ENCODE peak calls at places on chromosomes 2 and 18, in nine cellular contexts. Q is GM10248, C is neural progenitor cell, N is fibroblast of pulmonary artery, W is fibroblast of lung, H is upper lobe of right lung, K is GM20000, Z is astrocyte of the spinal cord, I is SK-N-SH. O is an unnamed sample.

GRCh38 chr18:43917487-43917886 is 640.2 kb upstream of the SYT4 start:
- DNase-seq in Q (no peak), C (no peak), N (no peak), W (no peak), H (no peak), K (no peak), Z (no peak), I (no peak), O (no peak)

GRCh38 chr2:190600293-190601103 is 48.4 kb upstream of the NAB1 start:
- DNase-seq in Q (no peak), C (no peak), N (no peak), W (no peak), H (no peak), K (no peak), Z (no peak), I (no peak), O (no peak)

GRCh38 chr2:105581568-105581944 is 163.2 kb upstream of the NCK2 start:
- DNase-seq in Q (no peak), C (no peak), N (no peak), W (no peak), H (no peak), K (no peak), Z (no peak), I (no peak), O (no peak)

GRCh38 chr2:120237491-120237902 is 14.3 kb upstream of the TMEM185B start:
- DNase-seq in Q (no peak), C (peak), N (peak), W (peak), H (no peak), K (no peak), Z (peak), I (no peak), O (no peak)

GRCh38 chr2:60808330-60808801 is 52.3 kb downstream of the PAPOLG start:
- DNase-seq in Q (no peak), C (no peak), N (no peak), W (no peak), H (no peak), K (no peak), Z (no peak), I (no peak), O (no peak)

GRCh38 chr2:159516241-159516758 is 100.0 kb downstream of the BAZ2B start:
- DNase-seq in Q (peak), C (peak), N (peak), W (peak), H (no peak), K (peak), Z (peak), I (peak), O (no peak)

GRCh38 chr2:43402002-43402401 is 175.6 kb upstream of the ZFP36L2 start:
- DNase-seq in Q (peak), C (no peak), N (no peak), W (no peak), H (no peak), K (peak), Z (no peak), I (no peak), O (peak)

GRCh38 chr18:6382968-6383367 is 31.7 kb downstream of the L3MBTL4 start:
- DNase-seq in Q (no peak), C (peak), N (no peak), W (no peak), H (peak), K (no peak), Z (no peak), I (no peak), O (no peak)

GRCh38 chr2:9815844-9816279 is 27.4 kb upstream of the TAF1B start:
- DNase-seq in Q (no peak), C (no peak), N (no peak), W (no peak), H (no peak), K (no peak), Z (no peak), I (no peak), O (no peak)

GRCh38 chr2:19078709-19079108 is 279.7 kb downstream of the OSR1 start:
- DNase-seq in Q (no peak), C (no peak), N (no peak), W (no peak), H (no peak), K (no peak), Z (no peak), I (no peak), O (no peak)

GRCh38 chr2:120398051-120398960 is 52.4 kb downstream of the INHBB start:
- DNase-seq in Q (no peak), C (no peak), N (peak), W (no peak), H (peak), K (no peak), Z (peak), I (no peak), O (peak)

GRCh38 chr2:196902828-196903227 is 23.7 kb downstream of the PGAP1 start:
- DNase-seq in Q (no peak), C (no peak), N (no peak), W (peak), H (no peak), K (no peak), Z (no peak), I (no peak), O (no peak)

GRCh38 chr18:26471027-26471426 is 77.3 kb downstream of the KCTD1 start:
- DNase-seq in Q (no peak), C (no peak), N (peak), W (no peak), H (no peak), K (no peak), Z (peak), I (no peak), O (no peak)

GRCh38 chr18:71902482-71902881 is 641.7 kb downstream of the CBLN2 start:
- DNase-seq in Q (no peak), C (no peak), N (no peak), W (no peak), H (no peak), K (no peak), Z (no peak), I (peak), O (no peak)

GRCh38 chr2:167827352-167828097 is 419.9 kb downstream of the STK39 start:
- DNase-seq in Q (no peak), C (no peak), N (no peak), W (no peak), H (no peak), K (no peak), Z (no peak), I (no peak), O (no peak)

GRCh38 chr2:46716806-46717732 is 198.5 kb downstream of the MCFD2 start:
- DNase-seq in Q (no peak), C (no peak), N (no peak), W (peak), H (no peak), K (no peak), Z (peak), I (no peak), O (no peak)

GRCh38 chr2:190354003-190354690 is 10.8 kb downstream of the INPP1 start:
- DNase-seq in Q (no peak), C (no peak), N (no peak), W (no peak), H (no peak), K (no peak), Z (no peak), I (peak), O (no peak)

GRCh38 chr2:54834721-54835120 is 111.3 kb downstream of the EML6 start:
- DNase-seq in Q (no peak), C (no peak), N (no peak), W (no peak), H (no peak), K (no peak), Z (no peak), I (no peak), O (no peak)

GRCh38 chr2:61671561-61672315 is 133.6 kb upstream of the XPO1 start:
- DNase-seq in Q (no peak), C (no peak), N (peak), W (peak), H (no peak), K (no peak), Z (no peak), I (no peak), O (no peak)

GRCh38 chr18:58202406-58202730 is 158.3 kb downstream of the NEDD4L start:
- DNase-seq in Q (no peak), C (no peak), N (no peak), W (no peak), H (no peak), K (no peak), Z (no peak), I (peak), O (no peak)

GRCh38 chr2:20667531-20668401 is 822 bp downstream of the GDF7 start:
- DNase-seq in Q (peak), C (peak), N (no peak), W (no peak), H (peak), K (no peak), Z (no peak), I (peak), O (no peak)

GRCh38 chr18:23689031-23689615 is at the start of gene LAMA3:
- DNase-seq in Q (peak), C (peak), N (no peak), W (no peak), H (peak), K (peak), Z (peak), I (peak), O (no peak)

GRCh38 chr2:38981061-38981669 is 91.5 kb downstream of the ARHGEF33 start:
- DNase-seq in Q (no peak), C (no peak), N (no peak), W (no peak), H (no peak), K (no peak), Z (no peak), I (no peak), O (no peak)

GRCh38 chr2:181153886-181154285 is 173.5 kb downstream of the UBE2E3 start:
- DNase-seq in Q (no peak), C (no peak), N (no peak), W (peak), H (no peak), K (no peak), Z (peak), I (no peak), O (no peak)

GRCh38 chr2:98020992-98021713 is 25.4 kb upstream of the TMEM131 start:
- DNase-seq in Q (no peak), C (peak), N (no peak), W (no peak), H (no peak), K (no peak), Z (no peak), I (peak), O (no peak)

GRCh38 chr2:69482471-69482870 is 45.2 kb upstream of the NFU1 start:
- DNase-seq in Q (no peak), C (no peak), N (no peak), W (no peak), H (no peak), K (no peak), Z (no peak), I (no peak), O (no peak)

GRCh38 chr2:113894156-113894743 is 4.4 kb downstream of the ACTR3 start:
- DNase-seq in Q (no peak), C (no peak), N (peak), W (peak), H (no peak), K (no peak), Z (peak), I (no peak), O (no peak)

GRCh38 chr2:231648579-231649174 is 56.0 kb downstream of the TEX44 start:
- DNase-seq in Q (peak), C (peak), N (peak), W (peak), H (peak), K (peak), Z (peak), I (peak), O (peak)

GRCh38 chr18:59988098-59988706 is 88.4 kb downstream of the PMAIP1 start:
- DNase-seq in Q (peak), C (peak), N (peak), W (peak), H (no peak), K (peak), Z (peak), I (peak), O (no peak)

GRCh38 chr2:257429-257828 is 6.4 kb downstream of the SH3YL1 start:
- DNase-seq in Q (no peak), C (no peak), N (no peak), W (no peak), H (no peak), K (no peak), Z (no peak), I (no peak), O (no peak)

GRCh38 chr18:53796042-53796729 is 428.3 kb downstream of the MBD2 start:
- DNase-seq in Q (no peak), C (no peak), N (peak), W (peak), H (no peak), K (peak), Z (peak), I (no peak), O (no peak)

GRCh38 chr2:149613712-149614111 is 26.1 kb upstream of the MMADHC start:
- DNase-seq in Q (no peak), C (no peak), N (no peak), W (peak), H (no peak), K (no peak), Z (peak), I (no peak), O (no peak)

GRCh38 chr2:149606251-149606811 is 18.8 kb upstream of the MMADHC start:
- DNase-seq in Q (no peak), C (no peak), N (peak), W (no peak), H (no peak), K (no peak), Z (no peak), I (no peak), O (no peak)

GRCh38 chr2:149617057-149617456 is 29.5 kb upstream of the MMADHC start:
- DNase-seq in Q (no peak), C (no peak), N (no peak), W (no peak), H (no peak), K (no peak), Z (peak), I (no peak), O (no peak)

GRCh38 chr2:149612122-149612521 is 24.5 kb upstream of the MMADHC start:
- DNase-seq in Q (no peak), C (no peak), N (peak), W (peak), H (no peak), K (no peak), Z (peak), I (no peak), O (no peak)

DNA sequence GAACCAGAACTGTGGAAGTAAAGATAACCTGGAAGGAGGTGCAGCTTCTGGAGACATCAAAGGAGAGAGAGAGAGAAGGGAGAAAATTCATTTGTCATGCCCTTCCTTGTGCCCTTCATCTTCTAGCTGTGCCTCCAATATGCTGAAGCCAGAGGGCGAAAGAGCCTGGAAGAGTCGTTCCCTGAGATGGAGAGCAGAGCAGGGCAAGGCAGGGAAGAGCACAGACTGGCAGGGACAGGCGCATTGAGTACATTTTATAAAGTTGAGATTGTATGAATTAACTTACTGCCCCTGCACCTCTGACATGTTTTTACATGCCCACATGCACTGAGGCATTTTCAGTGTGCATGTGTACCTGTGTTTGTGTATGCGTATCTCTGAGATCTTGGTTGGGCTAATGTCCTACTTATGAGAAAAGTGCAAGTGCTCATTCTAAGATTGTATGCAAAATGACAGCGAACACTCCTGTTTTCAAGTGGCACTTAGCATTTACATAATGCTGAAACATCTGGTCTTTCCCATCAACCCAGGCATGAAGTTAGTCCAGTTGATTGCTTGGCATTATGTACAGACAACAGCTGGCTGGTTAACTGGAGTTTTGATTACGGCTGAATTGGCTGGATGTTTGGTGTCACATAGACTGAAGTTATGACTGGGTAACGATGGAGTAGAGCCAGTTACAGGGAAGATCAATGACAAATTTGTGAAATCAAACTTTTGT is 23.7 kb upstream of the MMADHC start:
- DNase-seq in Q (no peak), C (peak), N (no peak), W (no peak), H (no peak), K (no peak), Z (no peak), I (no peak), O (no peak)
- TF ChIP-seq CTCF in Q (no peak), C (peak), N (peak), W (peak), H (no peak), K (no peak), Z (peak), I (peak), O (no peak)

DNA sequence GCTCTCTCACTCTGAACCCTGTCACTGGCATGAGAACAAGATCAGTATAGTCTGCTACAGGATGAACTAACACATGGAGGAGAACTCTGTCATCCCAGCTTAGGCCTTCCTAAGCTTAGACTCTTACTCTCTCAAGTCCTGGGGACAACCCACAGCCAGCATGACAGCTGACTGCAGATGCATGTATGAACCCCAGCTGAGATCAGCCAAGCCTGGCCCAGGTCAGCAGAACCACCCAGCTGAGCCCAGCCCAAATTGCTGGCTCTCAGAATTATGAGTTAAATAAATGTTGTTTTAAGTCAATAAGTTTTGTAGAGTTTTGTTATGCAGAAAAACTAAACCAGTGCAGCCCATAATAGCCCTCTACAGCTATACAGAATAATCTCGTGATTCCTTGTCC is 287.3 kb downstream of the TNS1 start:
- DNase-seq in Q (no peak), C (no peak), N (no peak), W (no peak), H (no peak), K (no peak), Z (no peak), I (no peak), O (no peak)
- TF ChIP-seq CTCF in Q (no peak), C (no peak), N (no peak), W (no peak), H (no peak), K (no peak), Z (no peak), I (no peak), O (no peak)

GRCh38 chr2:71154798-71155197 is 24.4 kb downstream of the MPHOSPH10 start:
- DNase-seq in Q (peak), C (peak), N (no peak), W (no peak), H (no peak), K (peak), Z (no peak), I (no peak), O (no peak)
- TF ChIP-seq CTCF in Q (peak), C (peak), N (peak), W (no peak), H (no peak), K (peak), Z (peak), I (no peak), O (no peak)

GRCh38 chr2:14998548-14998947 is 366.0 kb downstream of the LRATD1 start:
- DNase-seq in Q (no peak), C (no peak), N (no peak), W (no peak), H (no peak), K (no peak), Z (no peak), I (no peak), O (no peak)
- TF ChIP-seq CTCF in Q (no peak), C (no peak), N (no peak), W (no peak), H (no peak), K (no peak), Z (no peak), I (no peak), O (no peak)

GRCh38 chr2:58428553-58429284 is 187.6 kb upstream of the FANCL start:
- DNase-seq in Q (peak), C (peak), N (no peak), W (peak), H (no peak), K (peak), Z (peak), I (peak), O (no peak)
- TF ChIP-seq CTCF in Q (no peak), C (no peak), N (no peak), W (no peak), H (no peak), K (no peak), Z (no peak), I (no peak), O (no peak)

DNA sequence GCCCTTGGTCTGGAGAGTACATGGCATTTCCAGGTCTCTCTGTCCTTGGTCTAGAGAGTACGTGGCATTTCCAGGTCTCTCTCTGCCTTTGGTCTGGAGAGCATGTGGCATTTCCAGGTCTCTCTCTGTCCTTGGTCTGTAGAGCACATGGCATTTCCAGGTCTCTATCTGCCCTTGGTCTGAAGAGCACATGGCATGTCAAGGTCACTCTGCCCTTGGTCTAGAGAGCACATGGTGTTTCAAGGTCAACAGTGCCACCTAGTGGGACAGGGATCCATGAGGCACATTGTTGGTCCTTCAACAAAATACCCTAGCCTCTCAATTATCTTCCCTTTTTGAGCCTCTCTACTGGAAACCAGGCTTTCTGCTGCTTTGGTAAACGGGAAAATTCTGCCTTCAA is 250.2 kb downstream of the OTX1 start:
- DNase-seq in Q (no peak), C (peak), N (no peak), W (no peak), H (no peak), K (no peak), Z (no peak), I (no peak), O (no peak)
- TF ChIP-seq CTCF in Q (peak), C (no peak), N (no peak), W (no peak), H (no peak), K (no peak), Z (peak), I (peak), O (no peak)

DNA sequence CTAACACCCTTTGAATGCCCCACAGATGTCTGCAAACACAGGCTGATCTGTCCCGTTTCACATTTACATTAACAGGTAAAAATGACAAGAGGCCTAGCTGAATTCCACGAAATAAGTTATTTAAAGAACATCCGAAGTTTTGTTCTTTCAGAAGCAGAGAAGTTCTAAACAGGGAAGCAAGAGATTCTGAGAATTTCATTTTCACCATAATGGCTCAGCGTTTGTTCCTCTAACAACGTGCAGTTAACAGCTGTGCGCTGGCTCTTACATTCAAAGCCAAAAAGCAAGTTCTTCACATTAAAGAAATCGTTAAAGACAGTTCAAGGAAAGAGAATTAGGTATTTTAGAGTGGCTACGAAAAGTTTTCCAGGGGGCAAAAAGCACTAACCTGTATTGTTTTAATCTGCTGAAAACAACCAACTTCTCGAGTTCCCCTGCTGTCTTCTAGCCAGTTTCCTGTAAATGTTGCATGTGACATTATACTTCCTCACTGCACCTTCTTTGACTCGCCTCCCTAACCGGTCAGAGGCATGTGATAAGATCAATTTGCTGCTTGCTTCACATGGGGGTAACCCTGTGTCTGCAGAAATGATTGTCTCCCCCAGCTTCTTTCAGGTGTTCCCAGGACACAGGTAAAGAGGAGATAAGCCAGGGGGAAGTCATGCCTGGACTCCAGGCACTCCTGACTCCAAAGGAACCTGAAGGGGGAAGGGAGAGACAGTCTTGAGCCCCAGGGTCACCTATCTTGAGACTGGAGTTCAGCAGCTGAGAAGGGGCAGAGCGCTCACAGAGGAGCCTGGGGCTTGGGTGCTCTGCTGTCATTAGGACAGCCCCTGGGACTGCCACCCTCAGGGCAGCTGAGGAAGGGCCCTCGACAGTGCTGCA is 36.8 kb upstream of the WIPF1 start:
- DNase-seq in Q (peak), C (no peak), N (no peak), W (no peak), H (peak), K (peak), Z (no peak), I (no peak), O (peak)
- TF ChIP-seq CTCF in Q (peak), C (no peak), N (no peak), W (no peak), H (no peak), K (peak), Z (no peak), I (no peak), O (no peak)

O was measured in activated B cell treated with CpG ODN at 0.5 μM for 24 hours.